ENCODE peak calls at places on chromosomes 12 and 14, in six cellular contexts. One of them, this sample, is unnamed.

GRCh38 chr14:26960049-26960688 is 362.3 kb upstream of the NOVA1 start:
- DNase-seq in H9: no peak
- DNase-seq in IMR-90: no peak
- DNase-seq in neuronal stem cell: peak
- DNase-seq in H1: no peak
- DNase-seq in trophoblast cell: peak
- DNase-seq in this sample: no peak

GRCh38 chr12:47721431-47721973 is 3.8 kb downstream of the ENDOU start:
- DNase-seq in H9: peak
- DNase-seq in IMR-90: no peak
- DNase-seq in neuronal stem cell: no peak
- DNase-seq in H1: no peak
- DNase-seq in trophoblast cell: no peak
- DNase-seq in this sample: no peak

GRCh38 chr14:94599656-94600004 is 12.6 kb upstream of the SERPINA3 start:
- DNase-seq in H9: no peak
- DNase-seq in IMR-90: no peak
- DNase-seq in neuronal stem cell: no peak
- DNase-seq in H1: no peak
- DNase-seq in trophoblast cell: no peak
- DNase-seq in this sample: no peak

GRCh38 chr12:15982471-15982870 is 71.3 kb downstream of the DERA start:
- DNase-seq in H9: no peak
- DNase-seq in IMR-90: peak
- DNase-seq in neuronal stem cell: no peak
- DNase-seq in H1: no peak
- DNase-seq in trophoblast cell: no peak
- DNase-seq in this sample: peak

GRCh38 chr14:26163761-26164160 is 434.1 kb downstream of the NOVA1 start:
- DNase-seq in H9: peak
- DNase-seq in IMR-90: peak
- DNase-seq in neuronal stem cell: no peak
- DNase-seq in H1: no peak
- DNase-seq in trophoblast cell: no peak
- DNase-seq in this sample: peak

GRCh38 chr14:100825691-100826331 is at the start of gene MEG3:
- DNase-seq in H9: no peak
- DNase-seq in IMR-90: peak
- DNase-seq in neuronal stem cell: no peak
- DNase-seq in H1: no peak
- DNase-seq in trophoblast cell: no peak
- DNase-seq in this sample: no peak

GRCh38 chr14:103740991-103741689 is 25.5 kb downstream of the ZFYVE21 start:
- DNase-seq in H9: no peak
- DNase-seq in IMR-90: peak
- DNase-seq in neuronal stem cell: no peak
- DNase-seq in H1: no peak
- DNase-seq in trophoblast cell: peak
- DNase-seq in this sample: peak

GRCh38 chr12:90301095-90301494 is 592.5 kb upstream of the ATP2B1 start:
- DNase-seq in H9: no peak
- DNase-seq in IMR-90: no peak
- DNase-seq in neuronal stem cell: no peak
- DNase-seq in H1: no peak
- DNase-seq in trophoblast cell: no peak
- DNase-seq in this sample: no peak

GRCh38 chr12:92496790-92497189 is 206.0 kb upstream of the PLEKHG7 start:
- DNase-seq in H9: no peak
- DNase-seq in IMR-90: no peak
- DNase-seq in neuronal stem cell: no peak
- DNase-seq in H1: no peak
- DNase-seq in trophoblast cell: no peak
- DNase-seq in this sample: no peak

GRCh38 chr12:81639196-81639595 is 120.0 kb downstream of the PPFIA2 start:
- DNase-seq in H9: no peak
- DNase-seq in IMR-90: no peak
- DNase-seq in neuronal stem cell: no peak
- DNase-seq in H1: no peak
- DNase-seq in trophoblast cell: no peak
- DNase-seq in this sample: no peak

GRCh38 chr12:77407951-77408350 is 342.6 kb upstream of the E2F7 start:
- DNase-seq in H9: no peak
- DNase-seq in IMR-90: no peak
- DNase-seq in neuronal stem cell: no peak
- DNase-seq in H1: no peak
- DNase-seq in trophoblast cell: no peak
- DNase-seq in this sample: no peak

GRCh38 chr14:37139710-37140109 is 32.7 kb downstream of the SLC25A21 start:
- DNase-seq in H9: no peak
- DNase-seq in IMR-90: no peak
- DNase-seq in neuronal stem cell: no peak
- DNase-seq in H1: no peak
- DNase-seq in trophoblast cell: no peak
- DNase-seq in this sample: no peak

GRCh38 chr14:87896393-87897380 is 96.3 kb downstream of the GALC start:
- DNase-seq in H9: no peak
- DNase-seq in IMR-90: peak
- DNase-seq in neuronal stem cell: peak
- DNase-seq in H1: no peak
- DNase-seq in trophoblast cell: no peak
- DNase-seq in this sample: peak

GRCh38 chr14:99760817-99761216 is 32.4 kb upstream of the EML1 start:
- DNase-seq in H9: no peak
- DNase-seq in IMR-90: no peak
- DNase-seq in neuronal stem cell: no peak
- DNase-seq in H1: no peak
- DNase-seq in trophoblast cell: no peak
- DNase-seq in this sample: no peak

GRCh38 chr14:50001146-50001998 is 108.5 kb downstream of the ARF6 start:
- DNase-seq in H9: peak
- DNase-seq in IMR-90: peak
- DNase-seq in neuronal stem cell: no peak
- DNase-seq in H1: no peak
- DNase-seq in trophoblast cell: peak
- DNase-seq in this sample: peak

GRCh38 chr14:54025661-54026060 is 69.0 kb upstream of the BMP4 start:
- DNase-seq in H9: no peak
- DNase-seq in IMR-90: peak
- DNase-seq in neuronal stem cell: no peak
- DNase-seq in H1: no peak
- DNase-seq in trophoblast cell: no peak
- DNase-seq in this sample: peak

GRCh38 chr14:29664515-29664914 is 263.1 kb downstream of the PRKD1 start:
- DNase-seq in H9: no peak
- DNase-seq in IMR-90: no peak
- DNase-seq in neuronal stem cell: no peak
- DNase-seq in H1: no peak
- DNase-seq in trophoblast cell: no peak
- DNase-seq in this sample: no peak

GRCh38 chr12:114664661-114665320 is 19.2 kb downstream of the TBX3 start:
- DNase-seq in H9: peak
- DNase-seq in IMR-90: no peak
- DNase-seq in neuronal stem cell: no peak
- DNase-seq in H1: no peak
- DNase-seq in trophoblast cell: no peak
- DNase-seq in this sample: no peak

GRCh38 chr14:104681689-104682074 is 7.7 kb upstream of the INF2 start:
- DNase-seq in H9: peak
- DNase-seq in IMR-90: peak
- DNase-seq in neuronal stem cell: peak
- DNase-seq in H1: peak
- DNase-seq in trophoblast cell: peak
- DNase-seq in this sample: peak

GRCh38 chr14:21825147-21825743 is 151.6 kb upstream of the OR4E1 start:
- DNase-seq in H9: peak
- DNase-seq in IMR-90: peak
- DNase-seq in neuronal stem cell: peak
- DNase-seq in H1: no peak
- DNase-seq in trophoblast cell: no peak
- DNase-seq in this sample: peak

GRCh38 chr12:28440209-28440608 is 250.0 kb downstream of the CCDC91 start:
- DNase-seq in H9: no peak
- DNase-seq in IMR-90: no peak
- DNase-seq in neuronal stem cell: no peak
- DNase-seq in H1: no peak
- DNase-seq in trophoblast cell: no peak
- DNase-seq in this sample: peak

GRCh38 chr12:76623929-76624328 is 64.4 kb upstream of the OSBPL8 start:
- DNase-seq in H9: no peak
- DNase-seq in IMR-90: peak
- DNase-seq in neuronal stem cell: no peak
- DNase-seq in H1: no peak
- DNase-seq in trophoblast cell: no peak
- DNase-seq in this sample: no peak

GRCh38 chr12:120574106-120574505 is 7.1 kb downstream of the POP5 start:
- DNase-seq in H9: no peak
- DNase-seq in IMR-90: no peak
- DNase-seq in neuronal stem cell: no peak
- DNase-seq in H1: no peak
- DNase-seq in trophoblast cell: no peak
- DNase-seq in this sample: no peak

GRCh38 chr14:53778263-53778662 is 178.4 kb downstream of the BMP4 start:
- DNase-seq in H9: no peak
- DNase-seq in IMR-90: no peak
- DNase-seq in neuronal stem cell: no peak
- DNase-seq in H1: no peak
- DNase-seq in trophoblast cell: no peak
- DNase-seq in this sample: no peak

GRCh38 chr12:31275491-31275890 is 50.5 kb downstream of the SINHCAF start:
- DNase-seq in H9: no peak
- DNase-seq in IMR-90: no peak
- DNase-seq in neuronal stem cell: no peak
- DNase-seq in H1: no peak
- DNase-seq in trophoblast cell: no peak
- DNase-seq in this sample: no peak

GRCh38 chr14:61401461-61401860 is 80.1 kb downstream of the PRKCH start:
- DNase-seq in H9: no peak
- DNase-seq in IMR-90: no peak
- DNase-seq in neuronal stem cell: no peak
- DNase-seq in H1: no peak
- DNase-seq in trophoblast cell: no peak
- DNase-seq in this sample: no peak

GRCh38 chr14:105328678-105329390 is 14.3 kb downstream of the PACS2 start:
- DNase-seq in H9: no peak
- DNase-seq in IMR-90: no peak
- DNase-seq in neuronal stem cell: no peak
- DNase-seq in H1: no peak
- DNase-seq in trophoblast cell: no peak
- DNase-seq in this sample: no peak

GRCh38 chr12:51430196-51430895 is 5.7 kb downstream of the SLC4A8 start:
- DNase-seq in H9: no peak
- DNase-seq in IMR-90: no peak
- DNase-seq in neuronal stem cell: no peak
- DNase-seq in H1: no peak
- DNase-seq in trophoblast cell: no peak
- DNase-seq in this sample: no peak

GRCh38 chr12:68334136-68334535 is 2.0 kb upstream of the MDM1 start:
- DNase-seq in H9: peak
- DNase-seq in IMR-90: no peak
- DNase-seq in neuronal stem cell: no peak
- DNase-seq in H1: no peak
- DNase-seq in trophoblast cell: no peak
- DNase-seq in this sample: no peak

GRCh38 chr12:49346659-49347306 is at the start of gene DNAJC22:
- DNase-seq in H9: peak
- DNase-seq in IMR-90: no peak
- DNase-seq in neuronal stem cell: no peak
- DNase-seq in H1: no peak
- DNase-seq in trophoblast cell: no peak
- DNase-seq in this sample: no peak

GRCh38 chr12:117472983-117473382 is 111.6 kb upstream of the NOS1 start:
- DNase-seq in H9: peak
- DNase-seq in IMR-90: no peak
- DNase-seq in neuronal stem cell: peak
- DNase-seq in H1: peak
- DNase-seq in trophoblast cell: no peak
- DNase-seq in this sample: no peak

DNA sequence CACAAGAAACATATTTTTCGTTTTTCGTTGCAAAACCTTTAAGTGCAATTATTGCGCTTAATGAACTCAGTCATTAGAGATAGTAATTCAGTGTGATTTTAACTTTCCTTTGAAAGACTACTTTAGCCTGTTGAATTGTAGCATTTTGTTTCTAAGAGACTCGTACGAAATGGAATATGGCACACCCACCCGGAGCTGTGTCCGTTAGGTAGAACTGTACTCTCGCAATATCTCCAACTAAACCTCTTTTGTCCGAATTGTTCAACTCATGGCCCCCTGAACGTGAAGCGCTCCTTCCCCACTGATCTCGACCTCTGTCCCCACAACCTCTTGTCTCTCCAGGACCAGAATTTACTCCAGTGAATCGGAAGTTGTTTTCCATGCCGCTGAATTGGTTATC is 793 bp downstream of the PCNX4 start:
- DNase-seq in H9: no peak
- DNase-seq in IMR-90: peak
- DNase-seq in neuronal stem cell: no peak
- DNase-seq in H1: no peak
- DNase-seq in trophoblast cell: no peak
- DNase-seq in this sample: peak
- H2BK5ac ChIP-seq in H9: no peak
- H2BK5ac ChIP-seq in IMR-90: peak
- H2BK5ac ChIP-seq in neuronal stem cell: peak
- H2BK5ac ChIP-seq in H1: peak
- H2BK5ac ChIP-seq in trophoblast cell: peak
- H2BK5ac ChIP-seq in this sample: peak

DNA sequence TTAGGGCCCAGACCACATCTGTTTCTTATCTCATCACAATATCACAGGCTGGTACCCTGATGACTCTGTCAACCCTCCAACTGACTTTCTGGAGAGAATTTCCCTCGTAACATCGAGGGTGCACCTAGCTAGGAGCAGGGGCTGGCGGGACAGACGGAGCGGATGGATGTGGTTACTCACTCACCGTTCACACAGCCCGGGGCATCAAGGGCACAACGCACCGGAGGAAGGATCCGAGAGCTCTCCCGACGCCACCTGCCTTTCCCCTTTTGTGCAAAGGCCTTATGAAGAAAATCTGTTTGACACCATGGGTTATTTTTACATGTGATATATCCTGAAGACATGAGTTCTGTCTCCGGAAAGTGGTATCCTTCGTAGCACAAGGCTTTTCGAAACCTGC is 31.4 kb downstream of the SLC15A4 start:
- DNase-seq in H9: no peak
- DNase-seq in IMR-90: no peak
- DNase-seq in neuronal stem cell: no peak
- DNase-seq in H1: no peak
- DNase-seq in trophoblast cell: no peak
- DNase-seq in this sample: no peak
- H4K91ac ChIP-seq in H9: no peak
- H4K91ac ChIP-seq in IMR-90: no peak
- H4K91ac ChIP-seq in neuronal stem cell: no peak
- H4K91ac ChIP-seq in H1: no peak
- H4K91ac ChIP-seq in trophoblast cell: no peak
- H4K91ac ChIP-seq in this sample: no peak

GRCh38 chr12:79690606-79691298 is at the start of gene PAWR:
- DNase-seq in H9: peak
- DNase-seq in IMR-90: peak
- DNase-seq in neuronal stem cell: peak
- DNase-seq in H1: peak
- DNase-seq in trophoblast cell: peak
- DNase-seq in this sample: peak
- H2BK120ac ChIP-seq in H9: no peak
- H2BK120ac ChIP-seq in IMR-90: peak
- H2BK120ac ChIP-seq in neuronal stem cell: no peak
- H2BK120ac ChIP-seq in H1: peak
- H2BK120ac ChIP-seq in trophoblast cell: peak
- H2BK120ac ChIP-seq in this sample: peak

GRCh38 chr12:52910248-52910883 is 5.5 kb upstream of the KRT8 start:
- DNase-seq in H9: peak
- DNase-seq in IMR-90: no peak
- DNase-seq in neuronal stem cell: no peak
- DNase-seq in H1: no peak
- DNase-seq in trophoblast cell: no peak
- DNase-seq in this sample: no peak
- H2BK5ac ChIP-seq in H9: no peak
- H2BK5ac ChIP-seq in IMR-90: no peak
- H2BK5ac ChIP-seq in neuronal stem cell: no peak
- H2BK5ac ChIP-seq in H1: peak
- H2BK5ac ChIP-seq in trophoblast cell: peak
- H2BK5ac ChIP-seq in this sample: no peak

This sample was measured in mesenchymal stem cell.